ENCODE peak calls at places on chromosomes 5 and 9, in nine cellular contexts. E, P, C, X, J, B, A, L and F are unnamed samples.

GRCh38 chr5:138065102-138065501 is 18.7 kb upstream of the WNT8A start:
- DNase-seq in E (peak; percentile 31), J (no peak), X (no peak), L (no peak), A (no peak), C (peak; percentile 67), P (no peak), B (no peak), F (no peak)

GRCh38 chr9:20022410-20022809 is 233.6 kb upstream of the SLC24A2 start:
- DNase-seq in L (no peak), A (peak; percentile 71), B (no peak), E (peak; percentile 23), P (no peak), J (no peak), C (no peak), X (no peak), F (no peak)

GRCh38 chr9:129868571-129869486 is 33.6 kb downstream of the USP20 start:
- DNase-seq in E (no peak), A (peak; percentile 74), C (peak; percentile 33), B (no peak), L (peak; percentile 73), X (no peak), J (peak; percentile 68), P (no peak), F (no peak)

GRCh38 chr9:109476781-109477268 is 21.3 kb downstream of the PTPN3 start:
- DNase-seq in X (no peak), C (no peak), B (no peak), A (no peak), J (peak; percentile 35), E (no peak), L (peak; percentile 41), P (no peak), F (no peak)

GRCh38 chr9:120308495-120308894 is 271.5 kb downstream of the CDK5RAP2 start:
- DNase-seq in L (no peak), C (peak; percentile 62), A (no peak), J (no peak), X (no peak), E (no peak), B (no peak), P (no peak), F (peak; percentile 61)

GRCh38 chr5:59793000-59793399 is 100.5 kb downstream of the PDE4D start:
- DNase-seq in E (peak; percentile 94), P (peak; percentile 77), X (no peak), J (peak; percentile 43), C (no peak), A (no peak), B (no peak), L (no peak), F (no peak)

GRCh38 chr5:107806705-107807104 is 136.0 kb upstream of the EFNA5 start:
- DNase-seq in L (no peak), B (no peak), C (no peak), E (peak; percentile 33), X (peak; percentile 21), A (no peak), J (no peak), P (no peak), F (no peak)

GRCh38 chr9:133341369-133342082 is 5.5 kb upstream of the SURF6 start:
- DNase-seq in A (peak; percentile 27), L (no peak), E (no peak), J (peak; percentile 47), C (no peak), P (no peak), X (no peak), B (no peak), F (no peak)

GRCh38 chr5:1930880-1931589 is 48.3 kb upstream of the IRX4 start:
- DNase-seq in B (no peak), J (no peak), L (peak; percentile 40), X (no peak), E (peak; percentile 5), P (peak; percentile 70), C (peak; percentile 80), A (peak; percentile 90), F (no peak)

GRCh38 chr5:136028090-136028489 is 698 bp upstream of the TGFBI start:
- DNase-seq in P (no peak), A (no peak), L (no peak), B (no peak), E (no peak), J (no peak), X (no peak), C (no peak), F (no peak)

GRCh38 chr5:10632110-10632903 is 68.4 kb downstream of the ANKRD33B start:
- DNase-seq in B (no peak), E (peak; percentile 41), J (peak; percentile 53), X (no peak), P (no peak), C (no peak), A (no peak), L (no peak), F (no peak)

GRCh38 chr9:106127771-106128170 is 433.4 kb downstream of the TMEM38B start:
- DNase-seq in J (no peak), B (no peak), X (no peak), C (no peak), A (no peak), E (no peak), P (no peak), L (no peak), F (no peak)

GRCh38 chr5:150272531-150272930 is 17.0 kb downstream of the CAMK2A start:
- DNase-seq in A (peak; percentile 94), P (no peak), B (no peak), C (peak; percentile 69), E (peak; percentile 67), X (no peak), L (no peak), J (no peak), F (no peak)

GRCh38 chr9:88051138-88051537 is 76.8 kb upstream of the CDK20 start:
- DNase-seq in P (no peak), C (no peak), E (no peak), X (no peak), L (no peak), A (no peak), J (no peak), B (no peak), F (no peak)

DNA sequence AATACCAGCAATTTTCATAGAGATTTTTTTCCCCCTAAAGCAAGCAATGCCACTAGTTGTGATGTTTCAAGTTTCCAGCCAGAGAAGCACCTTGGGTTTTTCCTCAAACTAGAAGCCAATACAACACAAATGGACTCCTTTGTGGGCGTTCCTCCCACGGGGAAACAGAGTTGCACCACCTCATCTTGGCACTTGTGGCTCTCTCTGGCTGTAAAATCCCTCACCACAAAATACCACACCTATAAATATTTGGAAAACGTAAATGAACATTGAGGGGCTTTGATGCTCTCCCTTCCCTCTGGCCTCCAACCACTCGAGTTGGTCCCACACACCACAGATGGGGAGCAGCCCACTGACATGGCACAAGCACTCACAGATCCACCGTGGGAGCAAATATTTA is 67.1 kb upstream of the PCA3 start:
- DNase-seq in X (no peak), P (no peak), A (no peak), E (no peak), J (no peak), L (no peak), B (no peak), C (no peak), F (no peak)
- H3K4me1 ChIP-seq in X (no peaks in the 10 kb centered on the region), P (peaks cover 54% of the 10 kb centered on the region), A (peaks cover 24% of the 10 kb centered on the region), E (no peaks in the 10 kb centered on the region), J (peaks cover 10% of the 10 kb centered on the region), L (no peaks in the 10 kb centered on the region), B (no peaks in the 10 kb centered on the region), C (no peaks in the 10 kb centered on the region), F (no peaks in the 10 kb centered on the region)

GRCh38 chr5:39314591-39314990 is 49.7 kb downstream of the C9 start:
- DNase-seq in E (no peak), P (no peak), A (no peak), B (no peak), J (no peak), C (no peak), L (no peak), X (no peak), F (no peak)
- H3K4me1 ChIP-seq in E (no peaks in the 10 kb centered on the region), P (no peaks in the 10 kb centered on the region), A (no peaks in the 10 kb centered on the region), B (no peaks in the 10 kb centered on the region), J (no peaks in the 10 kb centered on the region), C (no peaks in the 10 kb centered on the region), L (no peaks in the 10 kb centered on the region), X (no peaks in the 10 kb centered on the region), F (no peaks in the 10 kb centered on the region)

GRCh38 chr5:92283521-92283920 is 900.4 kb upstream of the ARRDC3 start:
- DNase-seq in E (no peak), L (no peak), A (no peak), B (no peak), C (no peak), X (no peak), P (no peak), J (no peak), F (no peak)
- H3K4me1 ChIP-seq in E (no peaks in the 10 kb centered on the region), L (no peaks in the 10 kb centered on the region), A (no peaks in the 10 kb centered on the region), B (no peaks in the 10 kb centered on the region), C (no peaks in the 10 kb centered on the region), X (no peaks in the 10 kb centered on the region), P (no peaks in the 10 kb centered on the region), J (no peaks in the 10 kb centered on the region), F (no peaks in the 10 kb centered on the region)

GRCh38 chr5:40678021-40678939 is 1.4 kb upstream of the PTGER4 start:
- DNase-seq in E (no peak), J (no peak), A (peak; percentile 49), X (no peak), B (no peak), P (no peak), C (no peak), L (no peak), F (no peak)
- H3K4me1 ChIP-seq in E (peaks cover 9% of the 10 kb centered on the region), J (peaks cover 28% of the 10 kb centered on the region), A (peaks cover 56% of the 10 kb centered on the region), X (peaks cover 49% of the 10 kb centered on the region), B (no peaks in the 10 kb centered on the region), P (peaks cover 34% of the 10 kb centered on the region), C (peaks cover 5% of the 10 kb centered on the region), L (peaks cover 14% of the 10 kb centered on the region), F (peaks cover 41% of the 10 kb centered on the region)

GRCh38 chr5:73155541-73156222 is 17.3 kb upstream of the TMEM174 start:
- DNase-seq in P (no peak), X (no peak), J (no peak), L (no peak), C (no peak), B (no peak), A (no peak), E (peak; percentile 27), F (no peak)
- H3K4me1 ChIP-seq in P (no peaks in the 10 kb centered on the region), X (peaks cover 2% of the 10 kb centered on the region), J (peaks cover 8% of the 10 kb centered on the region), L (no peaks in the 10 kb centered on the region), C (no peaks in the 10 kb centered on the region), B (peaks cover 7% of the 10 kb centered on the region), A (peaks cover 4% of the 10 kb centered on the region), E (peaks cover 5% of the 10 kb centered on the region), F (no peaks in the 10 kb centered on the region)

GRCh38 chr5:37715361-37715760 is 124.5 kb downstream of the GDNF start:
- DNase-seq in L (no peak), A (no peak), J (no peak), X (no peak), C (no peak), B (no peak), P (no peak), E (no peak), F (no peak)

GRCh38 chr5:37717276-37717612 is 122.6 kb downstream of the GDNF start:
- DNase-seq in J (no peak), A (no peak), E (no peak), B (no peak), C (no peak), P (no peak), L (no peak), X (no peak), F (no peak)

GRCh38 chr5:37716405-37716804 is 123.4 kb downstream of the GDNF start:
- DNase-seq in B (no peak), J (no peak), A (no peak), X (no peak), C (no peak), P (no peak), E (no peak), L (no peak), F (no peak)

GRCh38 chr5:37715957-37716356 is 123.9 kb downstream of the GDNF start:
- DNase-seq in J (no peak), P (no peak), X (no peak), L (no peak), A (no peak), E (no peak), B (no peak), C (no peak), F (no peak)

GRCh38 chr5:37717613-37718431 is 122.0 kb downstream of the GDNF start:
- DNase-seq in A (peak; percentile 36), B (peak; percentile 9), X (no peak), L (peak; percentile 72), P (no peak), J (peak; percentile 80), E (peak; percentile 93), C (no peak), F (no peak)
- H3K4me1 ChIP-seq in A (peaks cover 53% of the 10 kb centered on the region), B (no peaks in the 10 kb centered on the region), X (peaks cover 9% of the 10 kb centered on the region), L (peaks cover 11% of the 10 kb centered on the region), P (peaks cover 23% of the 10 kb centered on the region), J (peaks cover 24% of the 10 kb centered on the region), E (peaks cover 6% of the 10 kb centered on the region), C (peaks cover 5% of the 10 kb centered on the region), F (peaks cover 12% of the 10 kb centered on the region)